ENCODE peak calls at places on chromosomes 16 and 17, in eight cellular contexts. A is amniotic stem cell, Q is right atrium auricular region, S is HT1080, X is NCI-H2227 treated with DMSO at 0.1 percent for 48 hours, M is mesenteric fat pad, C is colonic mucosa, W is H1. H is an unnamed sample.

GRCh38 chr17:360141-360705 is 7.6 kb upstream of the RPH3AL start:
- DNase-seq in A (no peak), Q (no peak), S (no peak), X (no peak), M (no peak), C (no peak), W (no peak), H (no peak)

GRCh38 chr17:48998557-48999440 is 1.6 kb downstream of the IGF2BP1 start:
- DNase-seq in A (no peak), Q (no peak), S (peak; percentile 51), X (no peak), M (no peak), C (no peak), W (no peak), H (no peak)

GRCh38 chr17:17729620-17730249 is 48.5 kb downstream of the RAI1 start:
- DNase-seq in A (no peak), Q (no peak), S (no peak), X (no peak), M (no peak), C (peak; percentile 61), W (no peak), H (peak; percentile 53)

GRCh38 chr17:69326302-69327059 is 452 bp downstream of the ABCA5 start:
- DNase-seq in A (no peak), Q (no peak), S (no peak), X (no peak), M (no peak), C (no peak), W (no peak), H (no peak)

GRCh38 chr17:55398689-55399088 is 22.9 kb downstream of the MMD start:
- DNase-seq in A (no peak), Q (no peak), S (no peak), X (no peak), M (no peak), C (no peak), W (no peak), H (no peak)

GRCh38 chr17:57593739-57594462 is 151.2 kb downstream of the CCDC182 start:
- DNase-seq in A (no peak), Q (no peak), S (no peak), X (no peak), M (no peak), C (no peak), W (no peak), H (no peak)

GRCh38 chr16:21650517-21650916 is 1.9 kb downstream of the IGSF6 start:
- DNase-seq in A (no peak), Q (no peak), S (no peak), X (no peak), M (no peak), C (no peak), W (no peak), H (no peak)

GRCh38 chr17:57869599-57870282 is 19.9 kb upstream of the MRPS23 start:
- DNase-seq in A (peak; percentile 67), Q (no peak), S (peak; percentile 89), X (no peak), M (no peak), C (no peak), W (no peak), H (no peak)

GRCh38 chr17:83037084-83037950 is 42.1 kb upstream of the METRNL start:
- DNase-seq in A (no peak), Q (peak; percentile 42), S (no peak), X (no peak), M (peak; percentile 71), C (no peak), W (no peak), H (no peak)

GRCh38 chr16:31199430-31200041 is 3.0 kb downstream of the PYCARD start:
- DNase-seq in A (no peak), Q (no peak), S (no peak), X (no peak), M (no peak), C (no peak), W (no peak), H (no peak)

H was measured in memory B cell.